ENCODE peak calls at places on chromosomes 4 and X, in four cellular contexts. S is HEK293T, P is GM12878, C is HepG2. W is an unnamed sample.

GRCh38 chr4:55435136-55435535 is 39.4 kb downstream of the TMEM165 start:
- DNase-seq in S (no peak), P (peak), C (no peak), W (no peak)

GRCh38 chr4:7343950-7344349 is 90.8 kb downstream of the PSAPL1 start:
- DNase-seq in S (no peak), P (no peak), C (no peak), W (no peak)

GRCh38 chrX:1486177-1486576 is 33.5 kb upstream of the ASMTL start:
- DNase-seq in S (no peak), P (no peak), C (no peak), W (no peak)

GRCh38 chr4:537436-538264 is 38.4 kb downstream of the TMEM271 start:
- DNase-seq in S (no peak), P (no peak), C (no peak), W (no peak)

GRCh38 chr4:120858776-120859175 is 63.8 kb downstream of the PRDM5 start:
- DNase-seq in S (no peak), P (no peak), C (no peak), W (no peak)

GRCh38 chrX:19810370-19810769 is 77.0 kb downstream of the SH3KBP1 start:
- DNase-seq in S (no peak), P (no peak), C (no peak), W (no peak)

GRCh38 chrX:23435108-23435507 is 100.5 kb downstream of the PTCHD1 start:
- DNase-seq in S (no peak), P (no peak), C (no peak), W (no peak)

GRCh38 chrX:153649178-153649914 is 2.3 kb downstream of the DUSP9 start:
- DNase-seq in S (peak), P (no peak), C (peak), W (peak)

GRCh38 chr4:185054257-185054656 is 36.0 kb downstream of the HELT start:
- DNase-seq in S (no peak), P (no peak), C (no peak), W (no peak)

GRCh38 chr4:30756553-30756952 is 36.4 kb downstream of the PCDH7 start:
- DNase-seq in S (no peak), P (no peak), C (no peak), W (no peak)

GRCh38 chrX:11770320-11770719 is 12.3 kb downstream of the MSL3 start:
- DNase-seq in S (peak), P (peak), C (peak), W (peak)

GRCh38 chrX:117985241-117985640 is 131.4 kb downstream of the KLHL13 start:
- DNase-seq in S (peak), P (no peak), C (no peak), W (peak)

GRCh38 chr4:90030953-90031352 is 96.2 kb upstream of the CCSER1 start:
- DNase-seq in S (peak), P (no peak), C (no peak), W (no peak)

GRCh38 chr4:98482847-98483806 is 175.3 kb downstream of the TSPAN5 start:
- DNase-seq in S (no peak), P (peak), C (peak), W (no peak)

GRCh38 chrX:102339312-102340298 is 92.6 kb downstream of the NXF2 start:
- DNase-seq in S (no peak), P (no peak), C (no peak), W (no peak)

GRCh38 chr4:65508169-65508568 is 162.1 kb downstream of the EPHA5 start:
- DNase-seq in S (peak), P (no peak), C (no peak), W (no peak)

GRCh38 chrX:14670819-14671218 is 141.5 kb downstream of the GLRA2 start:
- DNase-seq in S (no peak), P (peak), C (no peak), W (no peak)

GRCh38 chr4:114924311-114924710 is 189.1 kb downstream of the NDST4 start:
- DNase-seq in S (peak), P (no peak), C (no peak), W (no peak)

GRCh38 chrX:45849261-45849660 is 648.6 kb upstream of the DIPK2B start:
- DNase-seq in S (peak), P (no peak), C (peak), W (peak)

GRCh38 chr4:48585401-48585800 is 95.3 kb downstream of the ZAR1 start:
- DNase-seq in S (no peak), P (no peak), C (no peak), W (no peak)

GRCh38 chr4:71941001-71941400 is 90.8 kb upstream of the NPFFR2 start:
- DNase-seq in S (peak), P (no peak), C (peak), W (peak)

GRCh38 chr4:17690898-17691297 is 76.5 kb downstream of the MED28 start:
- DNase-seq in S (no peak), P (no peak), C (peak), W (no peak)

DNA sequence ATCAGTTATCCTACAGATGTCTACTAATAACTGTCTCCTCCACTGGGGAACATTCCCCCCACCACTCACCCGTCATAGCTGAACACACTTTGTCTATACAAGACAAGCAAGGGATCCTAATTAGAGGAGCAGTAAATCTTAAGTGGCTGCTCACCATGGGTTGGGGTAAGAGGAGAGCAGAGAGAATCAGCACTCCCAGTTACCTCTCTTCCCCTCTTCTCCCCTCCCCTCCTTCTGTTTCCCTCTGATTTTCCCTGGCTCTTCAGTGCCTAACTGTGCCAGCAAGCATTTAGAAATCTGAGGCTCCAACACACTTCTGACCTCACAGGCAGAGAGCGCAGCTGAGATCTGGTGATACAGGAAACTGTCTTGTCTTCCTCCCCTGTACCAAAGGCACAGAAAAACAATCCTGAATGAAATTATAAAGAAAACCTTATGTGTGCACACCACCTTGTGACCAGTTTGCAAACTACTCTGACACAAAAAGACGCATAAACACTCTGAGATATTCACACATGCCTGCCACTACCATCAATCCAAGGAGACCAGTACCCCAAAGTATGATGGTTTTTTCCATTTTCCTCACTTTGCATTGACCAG is 82.5 kb upstream of the SMIM10 start:
- DNase-seq in S (peak), P (no peak), C (no peak), W (peak)
- TF ChIP-seq TARDBP in S (no peak), P (no peak), C (no peak), W (no peak)

GRCh38 chr4:80586716-80587115 is 251.2 kb downstream of the CFAP299 start:
- DNase-seq in S (no peak), P (no peak), C (no peak), W (no peak)
- TF ChIP-seq TARDBP in S (no peak), P (no peak), C (no peak), W (no peak)

DNA sequence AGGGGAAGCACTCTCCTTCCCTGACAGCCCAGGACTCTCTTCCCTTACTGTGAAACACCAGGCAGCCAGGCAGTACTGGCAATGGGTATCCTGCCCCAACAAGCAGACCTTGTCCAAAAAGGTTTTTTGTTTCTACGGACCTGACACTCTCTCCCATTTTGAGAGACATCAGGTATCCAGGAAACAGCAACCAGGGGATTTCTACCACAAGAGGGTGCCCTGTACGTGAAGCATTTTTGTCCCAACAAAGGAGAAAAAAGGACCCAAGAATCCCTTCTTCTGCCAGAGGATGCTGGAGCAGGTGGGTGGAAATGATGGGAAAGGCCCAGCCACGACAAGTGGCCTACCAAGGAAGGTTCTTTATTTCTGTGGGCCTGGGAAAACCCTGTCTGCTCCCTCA is 65.7 kb upstream of the FGF13 start:
- DNase-seq in S (no peak), P (no peak), C (no peak), W (no peak)
- TF ChIP-seq TARDBP in S (no peak), P (no peak), C (no peak), W (no peak)

DNA sequence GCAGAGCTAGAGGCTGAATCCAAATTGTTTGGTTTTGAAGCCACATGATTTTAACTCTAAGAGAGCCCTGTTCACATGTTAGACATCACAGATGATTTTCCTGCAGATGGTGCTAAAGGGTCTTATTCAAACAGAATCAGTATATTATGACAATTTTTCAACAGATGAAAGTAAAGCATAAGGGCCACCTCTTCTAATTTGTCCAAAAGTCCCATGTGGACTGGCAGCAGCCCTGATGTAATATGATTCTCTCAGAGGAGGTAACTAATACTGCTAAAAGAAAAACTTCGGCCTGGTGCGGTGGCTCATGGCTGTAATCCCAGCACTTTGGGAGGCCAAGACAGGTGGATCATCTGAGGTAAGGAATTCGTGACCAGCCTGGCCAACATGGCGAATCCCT is 26.0 kb upstream of the SETD7 start:
- DNase-seq in S (no peak), P (no peak), C (no peak), W (no peak)
- TF ChIP-seq TARDBP in S (no peak), P (no peak), C (no peak), W (no peak)

DNA sequence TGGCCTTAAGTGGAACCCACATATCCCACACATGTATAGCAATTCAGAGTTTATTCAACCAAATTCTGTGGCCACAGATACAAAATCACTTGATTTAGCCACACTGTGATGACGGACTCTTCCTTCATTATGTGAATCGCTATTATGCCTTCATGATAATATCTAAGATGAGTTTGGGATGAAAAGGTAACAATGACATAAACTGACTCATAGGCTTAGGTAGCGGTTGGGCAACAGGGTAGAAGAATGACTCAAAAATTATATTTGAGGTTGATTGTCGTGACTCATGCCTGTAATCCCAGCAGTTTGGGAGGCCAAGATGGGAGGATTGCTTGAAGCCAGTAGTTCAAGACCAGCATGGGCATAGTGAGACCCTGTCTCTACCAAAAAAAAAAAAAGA is 70.5 kb upstream of the USP9X start:
- DNase-seq in S (no peak), P (no peak), C (no peak), W (no peak)
- TF ChIP-seq TARDBP in S (no peak), P (no peak), C (no peak), W (no peak)

DNA sequence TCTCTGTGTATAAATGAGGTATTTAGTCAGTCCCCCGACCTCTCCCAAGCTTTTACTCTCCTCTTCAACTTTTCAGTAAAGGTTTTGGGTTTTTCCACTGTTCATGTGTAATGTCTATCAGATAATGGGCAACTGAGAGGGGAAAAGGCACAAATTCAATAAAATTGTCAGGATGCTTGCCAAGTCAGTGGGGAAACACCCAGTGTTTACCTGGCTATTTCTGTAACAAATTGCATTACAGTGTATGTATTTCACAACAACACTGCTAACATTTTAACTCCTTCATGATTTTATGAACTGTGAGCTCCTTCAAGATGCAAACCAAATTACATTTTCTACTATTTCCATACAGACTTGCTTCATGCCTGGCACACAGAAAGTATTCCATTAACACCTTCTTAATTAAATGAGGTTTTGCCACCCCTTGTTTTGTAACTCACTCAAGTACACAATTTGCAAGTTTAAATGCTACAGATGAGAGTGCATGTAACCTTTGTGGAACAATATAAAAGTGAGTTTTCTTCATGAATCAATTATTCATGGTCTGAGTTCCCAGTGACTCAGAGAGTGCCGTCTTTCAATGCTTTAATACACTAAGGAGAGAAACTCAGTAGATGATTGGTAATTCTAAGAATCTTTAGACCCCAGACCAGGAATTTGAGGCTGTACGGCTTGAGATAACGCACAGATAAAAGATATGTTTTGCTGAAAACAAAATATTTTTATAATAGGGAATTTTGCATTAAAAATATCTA is 149.8 kb upstream of the TLL1 start:
- DNase-seq in S (no peak), P (no peak), C (no peak), W (no peak)
- TF ChIP-seq TARDBP in S (no peak), P (no peak), C (no peak), W (no peak)

DNA sequence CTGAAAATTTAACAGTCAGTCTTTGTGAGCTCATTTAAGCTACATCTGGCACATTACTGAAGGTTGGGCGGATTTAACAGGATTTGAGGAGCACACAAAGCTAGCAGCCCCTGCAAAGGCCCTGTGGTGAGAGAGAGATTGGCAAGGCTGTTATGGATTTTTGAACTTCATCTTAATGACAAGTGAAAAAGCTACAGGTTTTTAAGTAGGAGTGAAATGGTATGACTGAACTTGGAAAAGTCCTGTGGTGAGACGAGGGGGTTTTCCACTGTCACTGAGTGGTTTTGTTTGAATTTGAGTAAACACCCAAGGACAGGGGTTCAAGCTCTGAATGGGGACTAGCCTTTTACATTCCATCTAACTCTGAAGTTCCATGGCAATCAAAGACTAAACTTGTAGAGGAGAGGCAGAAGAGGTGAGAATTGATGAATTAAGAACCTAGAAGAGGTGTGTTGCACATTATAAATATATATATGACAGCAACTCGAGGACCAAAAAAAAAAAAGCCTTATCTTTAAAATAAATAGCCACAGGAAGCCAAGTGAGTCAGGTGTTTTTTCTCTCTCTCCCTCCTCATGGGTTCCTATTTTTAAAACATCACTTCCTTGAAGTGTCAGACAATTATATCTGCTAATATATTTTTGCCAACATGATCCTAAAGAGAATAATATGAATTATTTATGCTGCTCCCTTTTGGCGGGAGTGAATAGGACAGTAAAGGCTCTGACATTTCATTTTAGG is 47.8 kb upstream of the CLNK start:
- DNase-seq in S (no peak), P (peak), C (no peak), W (no peak)
- TF ChIP-seq TARDBP in S (no peak), P (no peak), C (no peak), W (no peak)

GRCh38 chrX:63739885-63740284 is 45.1 kb downstream of the ARHGEF9 start:
- DNase-seq in S (no peak), P (no peak), C (no peak), W (no peak)

GRCh38 chrX:63740382-63740781 is 44.6 kb downstream of the ARHGEF9 start:
- DNase-seq in S (no peak), P (no peak), C (no peak), W (no peak)

GRCh38 chrX:63738696-63739095 is 46.3 kb downstream of the ARHGEF9 start:
- DNase-seq in S (no peak), P (no peak), C (no peak), W (no peak)

DNA sequence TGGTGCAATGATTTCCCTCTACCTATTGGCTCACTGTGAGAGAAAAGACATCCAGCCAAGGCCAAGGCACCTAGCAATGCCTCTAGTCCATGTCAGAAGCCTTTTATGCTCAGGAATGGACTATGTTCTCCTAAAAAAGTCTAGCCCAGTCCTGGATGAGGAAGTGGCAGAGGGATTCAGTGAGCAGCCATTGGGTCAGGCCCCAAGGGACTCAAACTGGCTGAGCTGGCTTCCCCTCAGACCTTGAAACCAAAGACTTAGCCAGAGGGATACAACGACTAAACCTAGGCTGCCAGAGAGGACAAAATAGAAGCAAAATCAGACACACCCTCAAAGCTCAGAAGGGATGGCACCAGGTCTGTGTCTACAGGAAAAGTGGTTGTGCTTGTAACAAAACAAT is 49.1 kb downstream of the ARHGEF9 start:
- DNase-seq in S (no peak), P (no peak), C (no peak), W (no peak)
- TF ChIP-seq TARDBP in S (no peak), P (no peak), C (no peak), W (no peak)